ENCODE peak calls at places on chromosomes 3 and 15, in ten cellular contexts. One of them, this sample, is unnamed.

GRCh38 chr3:76500746-76501275 is 539.1 kb upstream of the ROBO2 start:
- DNase-seq in GM03348: no peak
- DNase-seq in kidney tubule cell: peak
- DNase-seq in choroid plexus epithelial cell: peak
- DNase-seq in NCI-H1092: no peak
- DNase-seq in HCEC 1CT: peak
- DNase-seq in stimulated activated effector memory CD8-positive, alpha-beta T cell treated with anti-CD3 and anti-CD28 coated beads, Interleukin-12 subunit alpha, Interleukin-12 subunit beta, amount 100 ng/mL, for 72 hours: no peak
- DNase-seq in HFF-Myc: no peak
- DNase-seq in astrocyte of the spinal cord: no peak
- DNase-seq in Panc1: no peak
- DNase-seq in this sample: no peak

GRCh38 chr3:4140921-4141320 is 162.2 kb upstream of the SETMAR start:
- DNase-seq in GM03348: no peak
- DNase-seq in kidney tubule cell: no peak
- DNase-seq in choroid plexus epithelial cell: no peak
- DNase-seq in NCI-H1092: no peak
- DNase-seq in HCEC 1CT: no peak
- DNase-seq in stimulated activated effector memory CD8-positive, alpha-beta T cell treated with anti-CD3 and anti-CD28 coated beads, Interleukin-12 subunit alpha, Interleukin-12 subunit beta, amount 100 ng/mL, for 72 hours: no peak
- DNase-seq in HFF-Myc: no peak
- DNase-seq in astrocyte of the spinal cord: no peak
- DNase-seq in Panc1: no peak
- DNase-seq in this sample: no peak

GRCh38 chr15:82750831-82751181 is 41.1 kb upstream of the AP3B2 start:
- DNase-seq in GM03348: peak
- DNase-seq in kidney tubule cell: peak
- DNase-seq in choroid plexus epithelial cell: peak
- DNase-seq in NCI-H1092: no peak
- DNase-seq in HCEC 1CT: no peak
- DNase-seq in stimulated activated effector memory CD8-positive, alpha-beta T cell treated with anti-CD3 and anti-CD28 coated beads, Interleukin-12 subunit alpha, Interleukin-12 subunit beta, amount 100 ng/mL, for 72 hours: no peak
- DNase-seq in HFF-Myc: no peak
- DNase-seq in astrocyte of the spinal cord: peak
- DNase-seq in Panc1: no peak
- DNase-seq in this sample: no peak

GRCh38 chr3:32835943-32836342 is 18.1 kb downstream of the TRIM71 start:
- DNase-seq in GM03348: no peak
- DNase-seq in kidney tubule cell: no peak
- DNase-seq in choroid plexus epithelial cell: no peak
- DNase-seq in NCI-H1092: no peak
- DNase-seq in HCEC 1CT: no peak
- DNase-seq in stimulated activated effector memory CD8-positive, alpha-beta T cell treated with anti-CD3 and anti-CD28 coated beads, Interleukin-12 subunit alpha, Interleukin-12 subunit beta, amount 100 ng/mL, for 72 hours: no peak
- DNase-seq in HFF-Myc: no peak
- DNase-seq in astrocyte of the spinal cord: no peak
- DNase-seq in Panc1: no peak
- DNase-seq in this sample: no peak

GRCh38 chr3:116186128-116186527 is 259.2 kb downstream of the LSAMP start:
- DNase-seq in GM03348: no peak
- DNase-seq in kidney tubule cell: no peak
- DNase-seq in choroid plexus epithelial cell: no peak
- DNase-seq in NCI-H1092: no peak
- DNase-seq in HCEC 1CT: no peak
- DNase-seq in stimulated activated effector memory CD8-positive, alpha-beta T cell treated with anti-CD3 and anti-CD28 coated beads, Interleukin-12 subunit alpha, Interleukin-12 subunit beta, amount 100 ng/mL, for 72 hours: no peak
- DNase-seq in HFF-Myc: peak
- DNase-seq in astrocyte of the spinal cord: no peak
- DNase-seq in Panc1: no peak
- DNase-seq in this sample: no peak

GRCh38 chr15:99873451-99873850 is 140.2 kb upstream of the LYSMD4 start:
- DNase-seq in GM03348: no peak
- DNase-seq in kidney tubule cell: no peak
- DNase-seq in choroid plexus epithelial cell: no peak
- DNase-seq in NCI-H1092: no peak
- DNase-seq in HCEC 1CT: no peak
- DNase-seq in stimulated activated effector memory CD8-positive, alpha-beta T cell treated with anti-CD3 and anti-CD28 coated beads, Interleukin-12 subunit alpha, Interleukin-12 subunit beta, amount 100 ng/mL, for 72 hours: no peak
- DNase-seq in HFF-Myc: no peak
- DNase-seq in astrocyte of the spinal cord: no peak
- DNase-seq in Panc1: no peak
- DNase-seq in this sample: no peak

GRCh38 chr3:30161370-30161769 is 445.0 kb upstream of the TGFBR2 start:
- DNase-seq in GM03348: no peak
- DNase-seq in kidney tubule cell: peak
- DNase-seq in choroid plexus epithelial cell: peak
- DNase-seq in NCI-H1092: no peak
- DNase-seq in HCEC 1CT: peak
- DNase-seq in stimulated activated effector memory CD8-positive, alpha-beta T cell treated with anti-CD3 and anti-CD28 coated beads, Interleukin-12 subunit alpha, Interleukin-12 subunit beta, amount 100 ng/mL, for 72 hours: no peak
- DNase-seq in HFF-Myc: no peak
- DNase-seq in astrocyte of the spinal cord: peak
- DNase-seq in Panc1: no peak
- DNase-seq in this sample: no peak

GRCh38 chr3:194129581-194130133 is 6.3 kb upstream of the HES1 start:
- DNase-seq in GM03348: peak
- DNase-seq in kidney tubule cell: no peak
- DNase-seq in choroid plexus epithelial cell: peak
- DNase-seq in NCI-H1092: no peak
- DNase-seq in HCEC 1CT: no peak
- DNase-seq in stimulated activated effector memory CD8-positive, alpha-beta T cell treated with anti-CD3 and anti-CD28 coated beads, Interleukin-12 subunit alpha, Interleukin-12 subunit beta, amount 100 ng/mL, for 72 hours: no peak
- DNase-seq in HFF-Myc: no peak
- DNase-seq in astrocyte of the spinal cord: peak
- DNase-seq in Panc1: no peak
- DNase-seq in this sample: no peak

This sample was measured in naive thymus-derived CD4-positive, alpha-beta T cell.